ENCODE peak calls at places on chromosomes 6 and 20, in seven cellular contexts. One of them, this sample, is unnamed.

GRCh38 chr6:21596379-21597242 is 3.1 kb downstream of the SOX4 start:
- DNase-seq in left kidney: peak
- DNase-seq in right cardiac atrium: peak
- DNase-seq in NCI-H524: peak
- DNase-seq in nephron progenitor cell: peak
- DNase-seq in stimulated activated CD8-positive, alpha-beta memory T cell treated with anti-CD3 and anti-CD28 coated beads, Interleukin-15, amount 100 ng/mL, for 1 hour: no peak
- DNase-seq in GOT3: peak
- DNase-seq in this sample: peak

GRCh38 chr6:35911871-35912653 is 8.8 kb downstream of the SRPK1 start:
- DNase-seq in left kidney: no peak
- DNase-seq in right cardiac atrium: no peak
- DNase-seq in NCI-H524: no peak
- DNase-seq in nephron progenitor cell: no peak
- DNase-seq in stimulated activated CD8-positive, alpha-beta memory T cell treated with anti-CD3 and anti-CD28 coated beads, Interleukin-15, amount 100 ng/mL, for 1 hour: no peak
- DNase-seq in GOT3: no peak
- DNase-seq in this sample: no peak

GRCh38 chr6:42402184-42402583 is 49.5 kb downstream of the TRERF1 start:
- DNase-seq in left kidney: no peak
- DNase-seq in right cardiac atrium: no peak
- DNase-seq in NCI-H524: no peak
- DNase-seq in nephron progenitor cell: no peak
- DNase-seq in stimulated activated CD8-positive, alpha-beta memory T cell treated with anti-CD3 and anti-CD28 coated beads, Interleukin-15, amount 100 ng/mL, for 1 hour: no peak
- DNase-seq in GOT3: no peak
- DNase-seq in this sample: no peak

GRCh38 chr6:112298816-112299281 is 44.5 kb upstream of the LAMA4 start:
- DNase-seq in left kidney: no peak
- DNase-seq in right cardiac atrium: no peak
- DNase-seq in NCI-H524: no peak
- DNase-seq in nephron progenitor cell: no peak
- DNase-seq in stimulated activated CD8-positive, alpha-beta memory T cell treated with anti-CD3 and anti-CD28 coated beads, Interleukin-15, amount 100 ng/mL, for 1 hour: no peak
- DNase-seq in GOT3: peak
- DNase-seq in this sample: no peak

GRCh38 chr6:111793711-111794111 is 79.5 kb downstream of the FYN start:
- DNase-seq in left kidney: no peak
- DNase-seq in right cardiac atrium: no peak
- DNase-seq in NCI-H524: no peak
- DNase-seq in nephron progenitor cell: no peak
- DNase-seq in stimulated activated CD8-positive, alpha-beta memory T cell treated with anti-CD3 and anti-CD28 coated beads, Interleukin-15, amount 100 ng/mL, for 1 hour: no peak
- DNase-seq in GOT3: no peak
- DNase-seq in this sample: no peak

GRCh38 chr20:44215125-44215524 is 4.6 kb upstream of the OSER1 start:
- DNase-seq in left kidney: peak
- DNase-seq in right cardiac atrium: peak
- DNase-seq in NCI-H524: peak
- DNase-seq in nephron progenitor cell: peak
- DNase-seq in stimulated activated CD8-positive, alpha-beta memory T cell treated with anti-CD3 and anti-CD28 coated beads, Interleukin-15, amount 100 ng/mL, for 1 hour: peak
- DNase-seq in GOT3: no peak
- DNase-seq in this sample: peak

GRCh38 chr6:158313989-158314388 is 1.7 kb downstream of the TULP4 start:
- DNase-seq in left kidney: no peak
- DNase-seq in right cardiac atrium: peak
- DNase-seq in NCI-H524: peak
- DNase-seq in nephron progenitor cell: no peak
- DNase-seq in stimulated activated CD8-positive, alpha-beta memory T cell treated with anti-CD3 and anti-CD28 coated beads, Interleukin-15, amount 100 ng/mL, for 1 hour: no peak
- DNase-seq in GOT3: no peak
- DNase-seq in this sample: no peak

GRCh38 chr6:52183131-52183530 is 3.0 kb upstream of the IL17A start:
- DNase-seq in left kidney: peak
- DNase-seq in right cardiac atrium: no peak
- DNase-seq in NCI-H524: no peak
- DNase-seq in nephron progenitor cell: no peak
- DNase-seq in stimulated activated CD8-positive, alpha-beta memory T cell treated with anti-CD3 and anti-CD28 coated beads, Interleukin-15, amount 100 ng/mL, for 1 hour: no peak
- DNase-seq in GOT3: no peak
- DNase-seq in this sample: no peak

GRCh38 chr20:47205577-47206123 is 150.8 kb downstream of the ZMYND8 start:
- DNase-seq in left kidney: peak
- DNase-seq in right cardiac atrium: peak
- DNase-seq in NCI-H524: peak
- DNase-seq in nephron progenitor cell: peak
- DNase-seq in stimulated activated CD8-positive, alpha-beta memory T cell treated with anti-CD3 and anti-CD28 coated beads, Interleukin-15, amount 100 ng/mL, for 1 hour: no peak
- DNase-seq in GOT3: no peak
- DNase-seq in this sample: peak

GRCh38 chr6:136920858-136921520 is 1.1 kb upstream of the SLC35D3 start:
- DNase-seq in left kidney: peak
- DNase-seq in right cardiac atrium: peak
- DNase-seq in NCI-H524: peak
- DNase-seq in nephron progenitor cell: peak
- DNase-seq in stimulated activated CD8-positive, alpha-beta memory T cell treated with anti-CD3 and anti-CD28 coated beads, Interleukin-15, amount 100 ng/mL, for 1 hour: no peak
- DNase-seq in GOT3: no peak
- DNase-seq in this sample: peak

GRCh38 chr6:112018619-112019416 is 35.1 kb upstream of the CCN6 start:
- DNase-seq in left kidney: peak
- DNase-seq in right cardiac atrium: peak
- DNase-seq in NCI-H524: no peak
- DNase-seq in nephron progenitor cell: no peak
- DNase-seq in stimulated activated CD8-positive, alpha-beta memory T cell treated with anti-CD3 and anti-CD28 coated beads, Interleukin-15, amount 100 ng/mL, for 1 hour: no peak
- DNase-seq in GOT3: no peak
- DNase-seq in this sample: no peak

GRCh38 chr6:74715362-74716068 is 490.3 kb downstream of the COL12A1 start:
- DNase-seq in left kidney: no peak
- DNase-seq in right cardiac atrium: no peak
- DNase-seq in NCI-H524: no peak
- DNase-seq in nephron progenitor cell: no peak
- DNase-seq in stimulated activated CD8-positive, alpha-beta memory T cell treated with anti-CD3 and anti-CD28 coated beads, Interleukin-15, amount 100 ng/mL, for 1 hour: no peak
- DNase-seq in GOT3: no peak
- DNase-seq in this sample: no peak

GRCh38 chr6:169799474-169799926 is 48.1 kb downstream of the ERMARD start:
- DNase-seq in left kidney: no peak
- DNase-seq in right cardiac atrium: no peak
- DNase-seq in NCI-H524: no peak
- DNase-seq in nephron progenitor cell: no peak
- DNase-seq in stimulated activated CD8-positive, alpha-beta memory T cell treated with anti-CD3 and anti-CD28 coated beads, Interleukin-15, amount 100 ng/mL, for 1 hour: no peak
- DNase-seq in GOT3: no peak
- DNase-seq in this sample: no peak

GRCh38 chr6:2890981-2891767 is 11.9 kb downstream of the SERPINB9 start:
- DNase-seq in left kidney: no peak
- DNase-seq in right cardiac atrium: no peak
- DNase-seq in NCI-H524: no peak
- DNase-seq in nephron progenitor cell: no peak
- DNase-seq in stimulated activated CD8-positive, alpha-beta memory T cell treated with anti-CD3 and anti-CD28 coated beads, Interleukin-15, amount 100 ng/mL, for 1 hour: no peak
- DNase-seq in GOT3: no peak
- DNase-seq in this sample: peak

GRCh38 chr6:54737247-54737646 is 109.3 kb upstream of the FAM83B start:
- DNase-seq in left kidney: no peak
- DNase-seq in right cardiac atrium: no peak
- DNase-seq in NCI-H524: no peak
- DNase-seq in nephron progenitor cell: peak
- DNase-seq in stimulated activated CD8-positive, alpha-beta memory T cell treated with anti-CD3 and anti-CD28 coated beads, Interleukin-15, amount 100 ng/mL, for 1 hour: no peak
- DNase-seq in GOT3: no peak
- DNase-seq in this sample: no peak

GRCh38 chr6:149723771-149724417 is 6.0 kb upstream of the LATS1 start:
- DNase-seq in left kidney: peak
- DNase-seq in right cardiac atrium: peak
- DNase-seq in NCI-H524: peak
- DNase-seq in nephron progenitor cell: no peak
- DNase-seq in stimulated activated CD8-positive, alpha-beta memory T cell treated with anti-CD3 and anti-CD28 coated beads, Interleukin-15, amount 100 ng/mL, for 1 hour: no peak
- DNase-seq in GOT3: no peak
- DNase-seq in this sample: peak

GRCh38 chr6:105920071-105920470 is 166.1 kb upstream of the PRDM1 start:
- DNase-seq in left kidney: no peak
- DNase-seq in right cardiac atrium: no peak
- DNase-seq in NCI-H524: no peak
- DNase-seq in nephron progenitor cell: no peak
- DNase-seq in stimulated activated CD8-positive, alpha-beta memory T cell treated with anti-CD3 and anti-CD28 coated beads, Interleukin-15, amount 100 ng/mL, for 1 hour: no peak
- DNase-seq in GOT3: no peak
- DNase-seq in this sample: no peak

GRCh38 chr6:8944548-8944947 is 509.2 kb upstream of the SLC35B3 start:
- DNase-seq in left kidney: no peak
- DNase-seq in right cardiac atrium: no peak
- DNase-seq in NCI-H524: no peak
- DNase-seq in nephron progenitor cell: no peak
- DNase-seq in stimulated activated CD8-positive, alpha-beta memory T cell treated with anti-CD3 and anti-CD28 coated beads, Interleukin-15, amount 100 ng/mL, for 1 hour: no peak
- DNase-seq in GOT3: no peak
- DNase-seq in this sample: no peak

GRCh38 chr6:34771727-34772126 is 14.4 kb downstream of the SNRPC start:
- DNase-seq in left kidney: no peak
- DNase-seq in right cardiac atrium: no peak
- DNase-seq in NCI-H524: no peak
- DNase-seq in nephron progenitor cell: no peak
- DNase-seq in stimulated activated CD8-positive, alpha-beta memory T cell treated with anti-CD3 and anti-CD28 coated beads, Interleukin-15, amount 100 ng/mL, for 1 hour: no peak
- DNase-seq in GOT3: no peak
- DNase-seq in this sample: no peak